ENCODE peak calls at places on chromosomes 6 and 20, in nine cellular contexts. G, S, U, P, C, R, W, H and E are unnamed samples.

GRCh38 chr20:3068986-3069900 is 2.2 kb upstream of the OXT start:
- DNase-seq in G (no peak), S (no peak), U (no peak), P (no peak), C (no peak), R (peak), W (no peak), H (peak), E (peak)

GRCh38 chr6:39508513-39508912 is 186.0 kb upstream of the KCNK16 start:
- DNase-seq in G (no peak), S (no peak), U (no peak), P (no peak), C (no peak), R (no peak), W (no peak), H (no peak), E (no peak)

GRCh38 chr6:30647802-30648460 is 998 bp downstream of the C6orf136 start:
- DNase-seq in G (no peak), S (no peak), U (no peak), P (no peak), C (no peak), R (no peak), W (no peak), H (no peak), E (peak)

GRCh38 chr6:97462944-97463343 is 179.9 kb upstream of the MMS22L start:
- DNase-seq in G (no peak), S (no peak), U (no peak), P (no peak), C (no peak), R (no peak), W (no peak), H (no peak), E (no peak)

GRCh38 chr6:163310096-163310972 is 104.2 kb upstream of the QKI start:
- DNase-seq in G (no peak), S (no peak), U (no peak), P (no peak), C (no peak), R (no peak), W (no peak), H (no peak), E (no peak)

GRCh38 chr20:46951840-46952497 is 57.3 kb downstream of the EYA2 start:
- DNase-seq in G (no peak), S (no peak), U (no peak), P (no peak), C (no peak), R (no peak), W (no peak), H (no peak), E (peak)

GRCh38 chr6:121465101-121465500 is 29.7 kb downstream of the GJA1 start:
- DNase-seq in G (no peak), S (no peak), U (no peak), P (no peak), C (no peak), R (no peak), W (no peak), H (no peak), E (peak)

GRCh38 chr6:110357298-110357695 is 852 bp downstream of the METTL24 start:
- DNase-seq in G (no peak), S (no peak), U (no peak), P (peak), C (no peak), R (no peak), W (no peak), H (no peak), E (no peak)

GRCh38 chr6:42402184-42402583 is 49.5 kb downstream of the TRERF1 start:
- DNase-seq in G (peak), S (no peak), U (no peak), P (peak), C (no peak), R (no peak), W (no peak), H (peak), E (peak)

GRCh38 chr20:25222461-25223178 is 25.3 kb upstream of the PYGB start:
- DNase-seq in G (no peak), S (no peak), U (no peak), P (no peak), C (no peak), R (no peak), W (no peak), H (no peak), E (no peak)

GRCh38 chr6:42135722-42136121 is 6.7 kb downstream of the C6orf132 start:
- DNase-seq in G (no peak), S (no peak), U (no peak), P (no peak), C (no peak), R (no peak), W (no peak), H (no peak), E (no peak)

GRCh38 chr20:49560186-49560585 is 7.8 kb downstream of the PTGIS start:
- DNase-seq in G (peak), S (no peak), U (no peak), P (no peak), C (no peak), R (no peak), W (no peak), H (no peak), E (no peak)

GRCh38 chr6:38080889-38081288 is 261.4 kb downstream of the ZFAND3 start:
- DNase-seq in G (no peak), S (no peak), U (no peak), P (peak), C (peak), R (no peak), W (no peak), H (no peak), E (peak)

GRCh38 chr20:25622049-25622448 is 1.8 kb downstream of the NANP start:
- DNase-seq in G (no peak), S (no peak), U (no peak), P (no peak), C (no peak), R (no peak), W (no peak), H (no peak), E (no peak)

GRCh38 chr20:47809561-47809960 is 24.3 kb upstream of the SULF2 start:
- DNase-seq in G (no peak), S (no peak), U (no peak), P (no peak), C (no peak), R (no peak), W (no peak), H (peak), E (peak)

GRCh38 chr20:6819599-6819998 is 52.1 kb downstream of the BMP2 start:
- DNase-seq in G (no peak), S (no peak), U (no peak), P (peak), C (peak), R (no peak), W (no peak), H (no peak), E (no peak)

GRCh38 chr6:33628401-33628964 is 7.4 kb downstream of the ITPR3 start:
- DNase-seq in G (no peak), S (no peak), U (no peak), P (no peak), C (no peak), R (no peak), W (no peak), H (no peak), E (no peak)

GRCh38 chr6:131575834-131576478 is 2.9 kb downstream of the ARG1 start:
- DNase-seq in G (no peak), S (no peak), U (no peak), P (no peak), C (no peak), R (no peak), W (no peak), H (no peak), E (no peak)

GRCh38 chr6:15870354-15871043 is 207.7 kb upstream of the DTNBP1 start:
- DNase-seq in G (no peak), S (no peak), U (no peak), P (peak), C (peak), R (no peak), W (no peak), H (no peak), E (peak)

GRCh38 chr20:32017711-32018251 is 7.5 kb downstream of the CCM2L start:
- DNase-seq in G (no peak), S (no peak), U (no peak), P (no peak), C (no peak), R (no peak), W (no peak), H (peak), E (peak)
- H3K4me3 ChIP-seq in G (peak), S (no peak), U (no peak), P (no peak), C (no peak), R (no peak), W (no peak), H (peak), E (no peak)

DNA sequence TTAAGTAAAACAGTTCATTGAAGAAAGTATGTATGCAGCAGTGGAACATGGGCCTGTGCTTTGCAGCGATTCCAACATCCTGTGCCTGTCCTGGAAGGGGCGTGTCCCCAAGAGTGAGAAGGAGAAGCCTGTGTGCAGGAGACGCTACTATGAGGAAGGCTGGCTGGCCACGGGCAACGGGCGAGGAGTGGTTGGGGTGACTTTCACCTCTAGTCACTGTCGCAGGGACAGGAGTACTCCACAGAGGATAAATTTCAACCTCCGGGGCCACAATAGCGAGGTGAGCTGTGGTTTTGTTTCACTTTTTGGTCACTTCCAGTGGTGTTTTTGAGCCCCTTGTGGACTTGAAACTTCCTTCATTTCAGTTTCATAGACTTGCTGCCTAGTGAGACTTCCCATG is 1.7 kb downstream of the TULP4 start:
- DNase-seq in G (no peak), S (no peak), U (no peak), P (no peak), C (no peak), R (no peak), W (no peak), H (no peak), E (no peak)
- H3K4me3 ChIP-seq in G (no peak), S (no peak), U (no peak), P (no peak), C (no peak), R (no peak), W (no peak), H (no peak), E (no peak)

GRCh38 chr20:33566781-33567603 is 77.1 kb downstream of the CBFA2T2 start:
- DNase-seq in G (no peak), S (no peak), U (no peak), P (no peak), C (no peak), R (no peak), W (no peak), H (no peak), E (no peak)

GRCh38 chr20:33567949-33568348 is 78.1 kb downstream of the CBFA2T2 start:
- DNase-seq in G (no peak), S (no peak), U (no peak), P (no peak), C (no peak), R (no peak), W (no peak), H (no peak), E (no peak)

GRCh38 chr20:33561981-33562601 is 72.2 kb downstream of the CBFA2T2 start:
- DNase-seq in G (peak), S (peak), U (peak), P (peak), C (peak), R (peak), W (peak), H (peak), E (peak)

GRCh38 chr20:33559994-33560393 is 70.1 kb downstream of the CBFA2T2 start:
- DNase-seq in G (no peak), S (no peak), U (no peak), P (no peak), C (no peak), R (no peak), W (no peak), H (no peak), E (no peak)

DNA sequence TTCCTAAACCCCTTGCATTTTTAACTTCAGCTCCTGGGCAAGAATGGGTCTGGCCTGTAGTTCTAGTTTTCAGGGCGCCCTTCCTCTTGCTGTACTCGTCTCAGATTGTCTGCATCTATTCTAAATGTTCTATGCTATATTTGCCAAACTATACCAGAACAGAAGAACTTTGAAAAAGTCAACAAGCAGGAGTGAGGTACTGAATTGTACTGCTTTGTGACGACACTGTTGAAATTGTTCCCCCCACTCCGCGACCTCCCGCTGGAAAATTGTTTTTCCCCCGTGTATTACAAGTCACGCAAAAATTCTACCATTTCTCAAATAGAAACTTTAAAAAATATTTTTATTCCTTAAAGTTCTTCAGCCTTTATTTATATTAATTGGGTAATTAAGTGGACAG is 73.9 kb downstream of the CBFA2T2 start:
- DNase-seq in G (no peak), S (no peak), U (no peak), P (no peak), C (no peak), R (no peak), W (no peak), H (no peak), E (no peak)
- H3K4me3 ChIP-seq in G (no peak), S (no peak), U (no peak), P (no peak), C (no peak), R (no peak), W (no peak), H (no peak), E (no peak)

DNA sequence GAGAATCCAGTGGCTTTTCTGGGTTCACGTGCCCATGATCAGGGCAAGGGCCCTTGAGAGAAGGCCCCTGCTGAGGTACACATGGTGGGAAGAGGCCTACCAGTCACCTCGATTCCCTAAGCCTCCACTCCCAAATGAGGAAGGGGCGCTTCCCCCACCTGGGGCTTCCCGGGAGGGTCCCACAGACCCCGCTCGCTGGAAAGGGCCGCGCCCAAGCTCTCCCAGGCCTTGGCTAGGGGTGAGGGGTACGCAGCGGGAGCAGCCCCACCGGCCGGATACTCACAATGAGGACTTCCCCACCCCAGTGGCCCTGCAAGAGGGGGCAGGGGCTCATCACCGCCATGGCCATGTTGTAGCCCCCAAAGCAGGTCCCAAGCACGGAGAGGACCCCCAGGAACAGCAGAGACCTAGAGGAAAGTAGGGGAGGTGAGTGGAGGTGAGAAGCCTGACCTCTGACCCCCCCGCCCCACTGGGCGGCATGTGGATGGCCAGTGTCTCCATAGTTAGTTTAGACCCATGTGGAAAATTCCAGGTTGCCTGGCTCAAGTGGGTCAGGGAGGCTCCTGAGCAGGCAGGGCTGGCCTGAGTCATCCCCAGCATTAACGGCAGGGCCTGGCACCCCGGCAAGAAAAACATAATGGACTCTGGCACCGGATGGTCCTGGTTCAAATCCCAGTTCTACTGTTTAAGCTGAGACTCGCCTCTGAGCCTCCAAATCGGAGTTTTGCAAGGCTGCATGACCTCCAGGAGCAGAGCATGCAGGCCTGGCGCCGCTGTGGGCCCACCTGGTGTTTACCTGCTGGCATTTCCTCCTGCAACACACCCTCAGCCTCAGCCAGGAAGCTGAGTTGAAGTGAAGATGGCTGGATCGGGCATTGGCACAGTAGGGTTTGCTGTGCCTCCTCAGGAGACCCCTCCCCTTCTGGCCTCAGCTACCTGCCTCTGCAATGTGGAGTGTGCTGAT is 6.6 kb downstream of the SLC52A3 start:
- DNase-seq in G (no peak), S (no peak), U (no peak), P (no peak), C (no peak), R (no peak), W (no peak), H (no peak), E (no peak)
- H3K4me3 ChIP-seq in G (no peak), S (no peak), U (no peak), P (no peak), C (no peak), R (no peak), W (no peak), H (no peak), E (no peak)

GRCh38 chr6:23013776-23014175 is 444.4 kb downstream of the HDGFL1 start:
- DNase-seq in G (no peak), S (no peak), U (peak), P (no peak), C (no peak), R (no peak), W (no peak), H (no peak), E (peak)
- H3K4me3 ChIP-seq in G (no peak), S (no peak), U (no peak), P (no peak), C (no peak), R (no peak), W (no peak), H (no peak), E (no peak)

GRCh38 chr20:17534077-17534476 is 2.9 kb upstream of the BFSP1 start:
- DNase-seq in G (no peak), S (no peak), U (no peak), P (no peak), C (no peak), R (no peak), W (no peak), H (no peak), E (no peak)
- H3K4me3 ChIP-seq in G (no peak), S (no peak), U (no peak), P (no peak), C (no peak), R (no peak), W (no peak), H (no peak), E (no peak)

DNA sequence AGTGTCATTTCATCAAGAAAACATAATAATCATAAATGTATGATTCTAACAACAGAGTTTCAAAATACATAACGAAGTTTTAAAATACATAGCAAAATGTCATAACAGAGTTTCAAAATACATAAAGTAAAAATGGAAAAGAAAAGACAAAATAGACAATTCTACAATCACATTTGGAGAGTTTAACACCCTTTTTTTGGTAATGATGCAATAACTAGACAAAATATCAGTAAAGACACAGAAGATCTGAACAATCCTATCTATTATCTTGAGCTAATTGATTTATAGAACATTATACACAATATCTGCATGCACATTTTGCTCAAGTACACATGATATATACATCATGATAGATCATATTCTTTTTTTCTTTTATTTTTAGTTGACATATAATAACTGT is 13.4 kb upstream of the SLC17A2 start:
- DNase-seq in G (no peak), S (no peak), U (no peak), P (no peak), C (no peak), R (no peak), W (no peak), H (no peak), E (no peak)
- H3K4me3 ChIP-seq in G (no peak), S (no peak), U (no peak), P (no peak), C (no peak), R (no peak), W (no peak), H (no peak), E (no peak)

DNA sequence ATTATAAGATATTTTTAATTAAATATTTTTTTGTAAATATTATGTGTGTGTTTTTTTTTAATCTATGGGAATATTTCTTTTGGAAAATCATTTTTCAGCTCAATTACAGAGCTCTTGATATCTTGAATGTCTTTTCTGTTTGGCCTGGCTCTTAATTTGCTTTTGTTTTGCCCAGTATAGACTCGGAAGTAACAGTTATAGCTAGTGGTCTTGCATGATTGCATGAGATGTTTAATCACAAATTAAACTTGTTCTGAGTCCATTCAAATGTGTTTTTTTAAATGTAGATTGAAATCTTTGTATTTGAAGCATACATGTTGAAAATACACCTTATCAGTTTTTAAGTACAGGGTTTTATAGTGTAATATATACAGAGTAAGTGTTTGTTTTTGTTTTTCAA is 2.6 kb downstream of the ID4 start:
- DNase-seq in G (no peak), S (no peak), U (no peak), P (no peak), C (no peak), R (no peak), W (no peak), H (no peak), E (no peak)
- H3K4me3 ChIP-seq in G (peak), S (peak), U (peak), P (peak), C (no peak), R (peak), W (peak), H (no peak), E (no peak)

GRCh38 chr6:157068691-157069228 is 254.6 kb downstream of the TMEM242 start:
- DNase-seq in G (no peak), S (no peak), U (no peak), P (no peak), C (no peak), R (no peak), W (no peak), H (no peak), E (peak)
- H3K4me3 ChIP-seq in G (no peak), S (no peak), U (no peak), P (no peak), C (no peak), R (no peak), W (no peak), H (no peak), E (no peak)